ENCODE peak calls at places on chromosome 11, in eight cellular contexts. U is endothelial cell of umbilical vein, S is IMR-90, W is mammary epithelial cell, I is neuronal stem cell, N is fibroblast of lung, L is HCT116, Z is PC-3. P is an unnamed sample.

GRCh38 chr11:106152013-106152412 is 74.6 kb downstream of the AASDHPPT start:
- DNase-seq in U (no peak), S (peak; percentile 17), W (peak; percentile 82), I (no peak), N (peak; percentile 86), L (no peak), Z (peak; percentile 58), P (no peak)

GRCh38 chr11:35531246-35531645 is 5.8 kb upstream of the PAMR1 start:
- DNase-seq in U (no peak), S (no peak), W (no peak), I (no peak), N (peak; percentile 65), L (no peak), Z (no peak), P (no peak)

GRCh38 chr11:112581747-112582146 is 321.1 kb upstream of the PLET1 start:
- DNase-seq in U (no peak), S (no peak), W (no peak), I (no peak), N (no peak), L (no peak), Z (no peak), P (no peak)

GRCh38 chr11:45254070-45254469 is 32.1 kb downstream of the SYT13 start:
- DNase-seq in U (no peak), S (peak; percentile 13), W (no peak), I (no peak), N (peak; percentile 50), L (no peak), Z (no peak), P (no peak)

GRCh38 chr11:11701070-11701469 is 79.3 kb upstream of the GALNT18 start:
- DNase-seq in U (no peak), S (peak; percentile 24), W (peak; percentile 72), I (no peak), N (peak; percentile 11), L (peak; percentile 38), Z (peak; percentile 51), P (no peak)

GRCh38 chr11:726278-726915 is 20.4 kb downstream of the EPS8L2 start:
- DNase-seq in U (no peak), S (peak; percentile 26), W (peak; percentile 83), I (no peak), N (peak; percentile 68), L (no peak), Z (no peak), P (peak; percentile 71)

GRCh38 chr11:113083571-113083970 is 122.4 kb downstream of the NCAM1 start:
- DNase-seq in U (no peak), S (no peak), W (no peak), I (no peak), N (no peak), L (no peak), Z (no peak), P (no peak)

GRCh38 chr11:129611661-129612566 is 203.7 kb upstream of the TMEM45B start:
- DNase-seq in U (no peak), S (no peak), W (peak; percentile 28), I (no peak), N (peak; percentile 40), L (no peak), Z (peak; percentile 30), P (no peak)

GRCh38 chr11:111364503-111364902 is 14.6 kb downstream of the POU2AF1 start:
- DNase-seq in U (no peak), S (no peak), W (no peak), I (no peak), N (no peak), L (no peak), Z (no peak), P (no peak)
- H3K9ac ChIP-seq in U (no peak overlapping the region), S (no peak overlapping the region), W (no peak overlapping the region), I (no peak overlapping the region), N (no peak overlapping the region), L (no peak overlapping the region), Z (no peak overlapping the region), P (no peak overlapping the region)

GRCh38 chr11:120326228-120326627 is 1.1 kb downstream of the TLCD5 start:
- DNase-seq in U (no peak), S (peak; percentile 86), W (no peak), I (no peak), N (peak; percentile 88), L (no peak), Z (no peak), P (no peak)

GRCh38 chr11:120329556-120329955 is 4.5 kb downstream of the TLCD5 start:
- DNase-seq in U (no peak), S (no peak), W (no peak), I (no peak), N (peak; percentile 59), L (no peak), Z (no peak), P (no peak)

GRCh38 chr11:120324932-120325810 is at the start of gene TLCD5:
- DNase-seq in U (peak; percentile 73), S (peak; percentile 68), W (peak; percentile 60), I (peak; percentile 76), N (peak; percentile 77), L (peak; percentile 54), Z (peak; percentile 68), P (peak; percentile 93)

GRCh38 chr11:120327311-120327710 is 2.2 kb downstream of the TLCD5 start:
- DNase-seq in U (no peak), S (no peak), W (no peak), I (no peak), N (no peak), L (no peak), Z (no peak), P (no peak)

DNA sequence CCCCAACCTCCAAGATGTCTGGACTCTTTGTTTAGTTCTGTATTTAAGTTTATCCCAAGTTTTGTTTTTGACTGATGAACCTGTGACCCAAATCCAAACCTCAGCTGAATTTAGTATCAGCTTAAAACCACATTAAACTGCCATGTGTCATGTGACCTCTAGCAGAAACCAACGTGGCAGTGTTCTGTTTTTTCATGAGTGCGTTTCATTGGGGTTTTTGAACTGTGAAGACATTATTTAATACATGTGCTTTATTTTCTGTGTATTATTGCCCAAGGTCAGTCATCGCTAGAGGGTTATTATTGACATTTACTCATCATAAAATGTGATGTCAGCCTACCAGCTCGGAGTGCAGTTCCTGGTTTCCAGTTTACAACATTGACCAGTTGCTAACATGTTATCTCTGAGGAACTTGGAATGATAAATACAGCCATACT is 1.8 kb downstream of the TLCD5 start:
- DNase-seq in U (no peak), S (peak; percentile 51), W (no peak), I (no peak), N (peak; percentile 62), L (no peak), Z (peak; percentile 64), P (no peak)
- H2AFZ ChIP-seq in U (no peak overlapping the region), S (no peak overlapping the region), W (no peak overlapping the region), I (no peak overlapping the region), N (no peak overlapping the region), L (no peak overlapping the region), Z (no peak overlapping the region), P (no peak overlapping the region)

DNA sequence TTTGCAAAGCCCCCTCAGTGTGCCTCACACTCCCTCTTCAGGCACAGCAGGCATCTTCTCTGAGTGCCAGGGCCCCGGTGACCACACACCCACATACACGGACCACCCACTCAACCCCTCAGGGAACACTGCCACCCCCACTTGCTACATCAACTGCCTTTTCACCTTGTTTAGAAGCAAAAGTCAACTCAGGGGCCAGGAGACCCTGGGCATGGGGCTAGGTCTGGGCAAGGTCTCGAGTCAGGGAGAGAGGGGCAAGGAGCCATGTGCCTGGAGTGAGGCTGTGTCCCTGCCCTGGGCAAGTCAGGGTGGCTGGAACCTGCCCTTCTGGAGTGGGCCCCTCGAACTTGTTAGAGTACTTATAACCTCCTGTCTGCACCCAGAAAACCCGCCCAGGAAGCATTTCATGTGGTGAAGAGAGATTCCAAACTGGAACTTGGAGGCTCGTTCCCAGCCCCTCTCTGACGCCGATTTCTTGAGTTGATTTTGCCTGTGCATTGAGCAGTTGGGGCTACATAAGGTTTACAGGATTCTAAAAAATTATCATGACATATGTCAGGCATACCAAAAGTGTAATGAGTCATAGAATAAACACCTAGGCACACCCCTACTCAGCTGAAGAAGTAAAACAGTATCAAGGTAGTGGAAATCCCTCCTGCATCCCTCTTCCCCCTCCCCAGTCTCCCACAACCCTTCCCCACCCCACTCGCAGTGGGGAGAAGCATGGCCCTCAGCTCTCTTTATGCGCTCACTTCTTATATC is 74.3 kb downstream of the MYEOV start:
- DNase-seq in U (no peak), S (no peak), W (peak; percentile 50), I (no peak), N (no peak), L (no peak), Z (peak; percentile 82), P (no peak)
- H3K9ac ChIP-seq in U (no peak overlapping the region), S (no peak overlapping the region), W (no peak overlapping the region), I (no peak overlapping the region), N (no peak overlapping the region), L (peak overlapping the region; percentile 28), Z (peak overlapping the region; percentile 78), P (no peak overlapping the region)

DNA sequence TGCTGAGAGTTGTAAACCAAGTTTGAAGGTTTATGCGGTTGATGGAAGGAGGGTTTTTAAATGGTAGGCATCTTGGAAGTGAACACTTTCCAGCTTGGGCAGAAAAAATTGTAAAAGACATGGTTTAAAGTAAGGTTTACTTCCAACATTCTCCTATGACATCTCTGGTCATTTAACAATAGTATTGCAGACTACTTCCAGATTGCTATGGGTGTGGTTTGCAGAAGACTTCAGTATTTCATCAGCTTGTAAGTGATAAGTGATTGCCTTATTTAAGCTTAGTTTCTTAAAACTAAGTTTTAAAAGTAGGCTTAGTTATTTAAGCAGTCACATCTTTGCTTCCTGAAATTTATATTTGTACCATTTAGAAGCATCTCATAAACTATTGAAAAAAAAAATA is 7.2 kb upstream of the STT3A start:
- DNase-seq in U (no peak), S (no peak), W (no peak), I (no peak), N (no peak), L (no peak), Z (no peak), P (no peak)
- H2AFZ ChIP-seq in U (no peak overlapping the region), S (no peak overlapping the region), W (no peak overlapping the region), I (no peak overlapping the region), N (no peak overlapping the region), L (no peak overlapping the region), Z (no peak overlapping the region), P (no peak overlapping the region)

DNA sequence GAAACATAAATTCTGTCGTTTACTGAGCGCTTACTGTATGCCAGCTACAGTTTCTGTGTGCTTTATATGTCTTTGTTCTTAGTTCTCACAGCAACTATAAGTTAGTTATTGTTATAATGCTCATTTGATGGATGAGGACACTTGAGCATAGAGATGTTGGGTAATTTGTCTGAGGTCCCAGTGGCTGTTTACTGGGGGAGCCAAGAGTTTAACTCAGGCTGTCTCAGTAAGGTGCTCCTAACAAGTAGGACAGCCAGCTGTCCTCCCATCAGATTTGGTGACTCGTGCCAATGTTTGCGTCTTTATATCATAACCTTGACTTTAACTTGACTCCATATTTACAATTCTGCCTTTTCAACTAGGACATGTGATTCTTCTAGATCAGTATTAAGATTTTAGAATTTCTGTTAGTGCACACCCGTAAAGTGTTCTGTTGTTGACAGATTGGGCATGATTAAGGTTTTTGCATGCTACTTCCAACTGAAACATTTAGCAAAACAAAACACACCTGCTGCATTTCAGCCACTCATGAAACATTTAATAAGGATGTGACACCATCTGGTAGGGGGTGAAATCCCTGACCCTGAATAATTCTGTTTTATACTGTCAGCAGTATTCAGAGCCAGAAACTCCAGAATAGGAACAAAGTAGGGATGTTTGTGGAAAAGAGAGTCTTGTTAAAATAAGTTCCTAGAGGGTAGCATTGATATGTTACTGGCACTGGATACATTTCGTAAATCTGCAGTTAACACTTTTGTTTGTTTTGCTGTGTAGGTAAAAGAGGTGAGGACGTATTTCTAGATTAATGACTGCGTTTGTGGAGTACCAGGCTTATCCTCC is 1.9 kb downstream of the REXO2 start:
- DNase-seq in U (peak; percentile 26), S (no peak), W (no peak), I (no peak), N (no peak), L (no peak), Z (peak; percentile 36), P (no peak)
- H3K9ac ChIP-seq in U (peak overlapping the region; percentile 54), S (peak overlapping the region; percentile 98), W (no peak overlapping the region), I (no peak overlapping the region), N (no peak overlapping the region), L (no peak overlapping the region), Z (no peak overlapping the region), P (peak overlapping the region; percentile 84)